ENCODE peak calls at places on chromosomes 5 and 9, in seven cellular contexts. One of them, this sample, is unnamed.

GRCh38 chr5:76041863-76042262 is 41.3 kb upstream of the SV2C start:
- DNase-seq in K562: no peak
- DNase-seq in heart left ventricle: no peak
- DNase-seq in transverse colon: no peak
- DNase-seq in tibial nerve: no peak
- DNase-seq in GM12892: no peak
- DNase-seq in stomach: no peak
- DNase-seq in this sample: no peak

GRCh38 chr5:102433473-102433872 is 65.3 kb downstream of the SLCO6A1 start:
- DNase-seq in K562: no peak
- DNase-seq in heart left ventricle: no peak
- DNase-seq in transverse colon: no peak
- DNase-seq in tibial nerve: no peak
- DNase-seq in GM12892: no peak
- DNase-seq in stomach: no peak
- DNase-seq in this sample: no peak

GRCh38 chr9:130300739-130301138 is 35.2 kb downstream of the HMCN2 start:
- DNase-seq in K562: no peak
- DNase-seq in heart left ventricle: no peak
- DNase-seq in transverse colon: no peak
- DNase-seq in tibial nerve: no peak
- DNase-seq in GM12892: no peak
- DNase-seq in stomach: no peak
- DNase-seq in this sample: no peak

GRCh38 chr5:143350790-143351603 is 52.5 kb downstream of the NR3C1 start:
- DNase-seq in K562: no peak
- DNase-seq in heart left ventricle: no peak
- DNase-seq in transverse colon: no peak
- DNase-seq in tibial nerve: no peak
- DNase-seq in GM12892: no peak
- DNase-seq in stomach: no peak
- DNase-seq in this sample: no peak

GRCh38 chr9:125142560-125143376 is 560 bp downstream of the SCAI start:
- DNase-seq in K562: no peak
- DNase-seq in heart left ventricle: no peak
- DNase-seq in transverse colon: peak
- DNase-seq in tibial nerve: no peak
- DNase-seq in GM12892: no peak
- DNase-seq in stomach: no peak
- DNase-seq in this sample: no peak

GRCh38 chr5:174514325-174514724 is 210.1 kb upstream of the MSX2 start:
- DNase-seq in K562: no peak
- DNase-seq in heart left ventricle: no peak
- DNase-seq in transverse colon: no peak
- DNase-seq in tibial nerve: no peak
- DNase-seq in GM12892: no peak
- DNase-seq in stomach: no peak
- DNase-seq in this sample: no peak

GRCh38 chr9:33814816-33815215 is 2.1 kb upstream of the UBE2R2 start:
- DNase-seq in K562: no peak
- DNase-seq in heart left ventricle: no peak
- DNase-seq in transverse colon: no peak
- DNase-seq in tibial nerve: no peak
- DNase-seq in GM12892: no peak
- DNase-seq in stomach: no peak
- DNase-seq in this sample: no peak

GRCh38 chr9:70418822-70419545 is 4.5 kb upstream of the KLF9 start:
- DNase-seq in K562: peak
- DNase-seq in heart left ventricle: peak
- DNase-seq in transverse colon: peak
- DNase-seq in tibial nerve: peak
- DNase-seq in GM12892: peak
- DNase-seq in stomach: peak
- DNase-seq in this sample: peak

GRCh38 chr5:116424258-116424615 is 150.4 kb downstream of the SEMA6A start:
- DNase-seq in K562: no peak
- DNase-seq in heart left ventricle: no peak
- DNase-seq in transverse colon: no peak
- DNase-seq in tibial nerve: no peak
- DNase-seq in GM12892: no peak
- DNase-seq in stomach: no peak
- DNase-seq in this sample: no peak

GRCh38 chr9:92669527-92669889 is 423 bp downstream of the IPPK start:
- DNase-seq in K562: peak
- DNase-seq in heart left ventricle: peak
- DNase-seq in transverse colon: peak
- DNase-seq in tibial nerve: no peak
- DNase-seq in GM12892: no peak
- DNase-seq in stomach: peak
- DNase-seq in this sample: no peak

GRCh38 chr9:95092321-95093072 is 225.0 kb downstream of the FANCC start:
- DNase-seq in K562: no peak
- DNase-seq in heart left ventricle: no peak
- DNase-seq in transverse colon: peak
- DNase-seq in tibial nerve: no peak
- DNase-seq in GM12892: no peak
- DNase-seq in stomach: no peak
- DNase-seq in this sample: no peak

GRCh38 chr5:137580030-137580429 is 80.9 kb upstream of the SPOCK1 start:
- DNase-seq in K562: no peak
- DNase-seq in heart left ventricle: no peak
- DNase-seq in transverse colon: no peak
- DNase-seq in tibial nerve: no peak
- DNase-seq in GM12892: no peak
- DNase-seq in stomach: no peak
- DNase-seq in this sample: no peak

GRCh38 chr5:107135391-107135790 is 535.3 kb downstream of the EFNA5 start:
- DNase-seq in K562: no peak
- DNase-seq in heart left ventricle: no peak
- DNase-seq in transverse colon: no peak
- DNase-seq in tibial nerve: no peak
- DNase-seq in GM12892: no peak
- DNase-seq in stomach: no peak
- DNase-seq in this sample: no peak

GRCh38 chr9:120891255-120891954 is 14.4 kb upstream of the PHF19 start:
- DNase-seq in K562: peak
- DNase-seq in heart left ventricle: no peak
- DNase-seq in transverse colon: no peak
- DNase-seq in tibial nerve: no peak
- DNase-seq in GM12892: no peak
- DNase-seq in stomach: no peak
- DNase-seq in this sample: no peak

GRCh38 chr5:104061707-104062106 is 499.1 kb upstream of the NUDT12 start:
- DNase-seq in K562: no peak
- DNase-seq in heart left ventricle: no peak
- DNase-seq in transverse colon: no peak
- DNase-seq in tibial nerve: no peak
- DNase-seq in GM12892: no peak
- DNase-seq in stomach: no peak
- DNase-seq in this sample: no peak

GRCh38 chr5:95856501-95856981 is 34.0 kb upstream of the GLRX start:
- DNase-seq in K562: no peak
- DNase-seq in heart left ventricle: peak
- DNase-seq in transverse colon: no peak
- DNase-seq in tibial nerve: no peak
- DNase-seq in GM12892: no peak
- DNase-seq in stomach: no peak
- DNase-seq in this sample: no peak

GRCh38 chr5:9456435-9457042 is 89.3 kb downstream of the SEMA5A start:
- DNase-seq in K562: no peak
- DNase-seq in heart left ventricle: no peak
- DNase-seq in transverse colon: no peak
- DNase-seq in tibial nerve: peak
- DNase-seq in GM12892: no peak
- DNase-seq in stomach: no peak
- DNase-seq in this sample: no peak

GRCh38 chr5:56148453-56148971 is 84.6 kb downstream of the ANKRD55 start:
- DNase-seq in K562: no peak
- DNase-seq in heart left ventricle: no peak
- DNase-seq in transverse colon: peak
- DNase-seq in tibial nerve: no peak
- DNase-seq in GM12892: no peak
- DNase-seq in stomach: no peak
- DNase-seq in this sample: no peak

GRCh38 chr9:112031400-112031799 is 134.8 kb downstream of the UGCG start:
- DNase-seq in K562: no peak
- DNase-seq in heart left ventricle: no peak
- DNase-seq in transverse colon: no peak
- DNase-seq in tibial nerve: no peak
- DNase-seq in GM12892: no peak
- DNase-seq in stomach: no peak
- DNase-seq in this sample: no peak

GRCh38 chr5:179166886-179167841 is 107.0 kb downstream of the ZNF354C start:
- DNase-seq in K562: peak
- DNase-seq in heart left ventricle: peak
- DNase-seq in transverse colon: peak
- DNase-seq in tibial nerve: peak
- DNase-seq in GM12892: peak
- DNase-seq in stomach: peak
- DNase-seq in this sample: no peak

GRCh38 chr5:65334077-65334476 is 147.6 kb downstream of the ADAMTS6 start:
- DNase-seq in K562: no peak
- DNase-seq in heart left ventricle: no peak
- DNase-seq in transverse colon: peak
- DNase-seq in tibial nerve: no peak
- DNase-seq in GM12892: no peak
- DNase-seq in stomach: peak
- DNase-seq in this sample: no peak

GRCh38 chr5:139474815-139475791 is 4.3 kb downstream of the SMIM33 start:
- DNase-seq in K562: peak
- DNase-seq in heart left ventricle: no peak
- DNase-seq in transverse colon: peak
- DNase-seq in tibial nerve: peak
- DNase-seq in GM12892: no peak
- DNase-seq in stomach: no peak
- DNase-seq in this sample: peak

GRCh38 chr9:110578896-110579752 is at the start of gene SVEP1:
- DNase-seq in K562: no peak
- DNase-seq in heart left ventricle: peak
- DNase-seq in transverse colon: no peak
- DNase-seq in tibial nerve: peak
- DNase-seq in GM12892: no peak
- DNase-seq in stomach: no peak
- DNase-seq in this sample: no peak
- TF ChIP-seq POLR2A in K562: no peak
- TF ChIP-seq POLR2A in heart left ventricle: no peak
- TF ChIP-seq POLR2A in transverse colon: no peak
- TF ChIP-seq POLR2A in tibial nerve: no peak
- TF ChIP-seq POLR2A in GM12892: no peak
- TF ChIP-seq POLR2A in stomach: no peak
- TF ChIP-seq POLR2A in this sample: no peak

GRCh38 chr9:86491634-86492266 is 137.5 kb upstream of the TUT7 start:
- DNase-seq in K562: no peak
- DNase-seq in heart left ventricle: no peak
- DNase-seq in transverse colon: no peak
- DNase-seq in tibial nerve: no peak
- DNase-seq in GM12892: no peak
- DNase-seq in stomach: no peak
- DNase-seq in this sample: no peak

GRCh38 chr9:86487222-86487841 is 133.1 kb upstream of the TUT7 start:
- DNase-seq in K562: peak
- DNase-seq in heart left ventricle: no peak
- DNase-seq in transverse colon: no peak
- DNase-seq in tibial nerve: no peak
- DNase-seq in GM12892: no peak
- DNase-seq in stomach: no peak
- DNase-seq in this sample: no peak

GRCh38 chr9:86485359-86485758 is 131.1 kb upstream of the TUT7 start:
- DNase-seq in K562: no peak
- DNase-seq in heart left ventricle: no peak
- DNase-seq in transverse colon: no peak
- DNase-seq in tibial nerve: no peak
- DNase-seq in GM12892: no peak
- DNase-seq in stomach: no peak
- DNase-seq in this sample: no peak

GRCh38 chr9:86488794-86489193 is 134.6 kb upstream of the TUT7 start:
- DNase-seq in K562: no peak
- DNase-seq in heart left ventricle: no peak
- DNase-seq in transverse colon: no peak
- DNase-seq in tibial nerve: no peak
- DNase-seq in GM12892: no peak
- DNase-seq in stomach: no peak
- DNase-seq in this sample: no peak

GRCh38 chr9:86488345-86488744 is 134.1 kb upstream of the TUT7 start:
- DNase-seq in K562: no peak
- DNase-seq in heart left ventricle: no peak
- DNase-seq in transverse colon: no peak
- DNase-seq in tibial nerve: no peak
- DNase-seq in GM12892: no peak
- DNase-seq in stomach: no peak
- DNase-seq in this sample: no peak
- TF ChIP-seq POLR2A in K562: no peak
- TF ChIP-seq POLR2A in heart left ventricle: no peak
- TF ChIP-seq POLR2A in transverse colon: no peak
- TF ChIP-seq POLR2A in tibial nerve: no peak
- TF ChIP-seq POLR2A in GM12892: no peak
- TF ChIP-seq POLR2A in stomach: no peak
- TF ChIP-seq POLR2A in this sample: no peak

DNA sequence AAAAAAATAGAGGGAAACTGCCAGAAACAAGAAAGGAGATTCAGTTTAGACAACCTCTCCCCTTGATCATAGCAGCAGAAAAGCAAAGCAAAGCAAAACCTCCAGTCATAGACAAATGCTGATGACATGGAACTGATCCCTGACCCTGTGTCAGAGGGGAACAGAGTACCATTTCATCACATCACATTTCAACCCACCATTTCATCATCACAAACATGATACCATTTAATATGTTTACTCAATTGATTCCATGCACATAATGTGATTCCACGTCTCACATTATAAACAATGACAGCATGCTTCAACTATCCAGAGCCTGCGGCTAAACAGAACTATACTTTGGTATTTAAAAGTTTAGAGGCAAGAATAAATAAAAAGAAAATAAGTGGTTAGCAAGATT is 28.7 kb upstream of the ACOT12 start:
- DNase-seq in K562: no peak
- DNase-seq in heart left ventricle: no peak
- DNase-seq in transverse colon: no peak
- DNase-seq in tibial nerve: no peak
- DNase-seq in GM12892: no peak
- DNase-seq in stomach: no peak
- DNase-seq in this sample: no peak
- TF ChIP-seq POLR2A in K562: no peak
- TF ChIP-seq POLR2A in heart left ventricle: no peak
- TF ChIP-seq POLR2A in transverse colon: no peak
- TF ChIP-seq POLR2A in tibial nerve: no peak
- TF ChIP-seq POLR2A in GM12892: no peak
- TF ChIP-seq POLR2A in stomach: no peak
- TF ChIP-seq POLR2A in this sample: no peak

GRCh38 chr9:11269036-11269435 is 656.2 kb upstream of the PTPRD start:
- DNase-seq in K562: no peak
- DNase-seq in heart left ventricle: no peak
- DNase-seq in transverse colon: no peak
- DNase-seq in tibial nerve: no peak
- DNase-seq in GM12892: no peak
- DNase-seq in stomach: no peak
- DNase-seq in this sample: no peak
- TF ChIP-seq POLR2A in K562: no peak
- TF ChIP-seq POLR2A in heart left ventricle: no peak
- TF ChIP-seq POLR2A in transverse colon: no peak
- TF ChIP-seq POLR2A in tibial nerve: no peak
- TF ChIP-seq POLR2A in GM12892: no peak
- TF ChIP-seq POLR2A in stomach: no peak
- TF ChIP-seq POLR2A in this sample: no peak

GRCh38 chr5:169300468-169301385 is at the start of gene SLIT3:
- DNase-seq in K562: peak
- DNase-seq in heart left ventricle: peak
- DNase-seq in transverse colon: peak
- DNase-seq in tibial nerve: peak
- DNase-seq in GM12892: no peak
- DNase-seq in stomach: peak
- DNase-seq in this sample: peak
- TF ChIP-seq POLR2A in K562: no peak
- TF ChIP-seq POLR2A in heart left ventricle: no peak
- TF ChIP-seq POLR2A in transverse colon: no peak
- TF ChIP-seq POLR2A in tibial nerve: no peak
- TF ChIP-seq POLR2A in GM12892: no peak
- TF ChIP-seq POLR2A in stomach: no peak
- TF ChIP-seq POLR2A in this sample: no peak

This sample was measured in lower leg skin.